ENCODE peak calls at places on chromosome 1, in nine cellular contexts. One of them, this sample, is unnamed.
A peak's percentile ranks its signal among the peaks of the same experiment; 100 is the strongest.

GRCh38 chr1:226736001-226736907 is 2.8 kb downstream of the ITPKB start:
- DNase-seq in testis: no peak
- DNase-seq in suprapubic skin: no peak
- DNase-seq in nephron progenitor cell: no peak
- DNase-seq in pancreas: peak; percentile 66
- DNase-seq in tibial nerve: no peak
- DNase-seq in ovary: peak; percentile 31
- DNase-seq in A673: no peak
- DNase-seq in left ventricle myocardium inferior: peak; percentile 39
- DNase-seq in this sample: no peak

GRCh38 chr1:3066250-3066711 is 2.7 kb upstream of the PRDM16 start:
- DNase-seq in testis: peak; percentile 79
- DNase-seq in suprapubic skin: peak; percentile 57
- DNase-seq in nephron progenitor cell: peak; percentile 79
- DNase-seq in pancreas: peak; percentile 95
- DNase-seq in tibial nerve: no peak
- DNase-seq in ovary: peak; percentile 22
- DNase-seq in A673: no peak
- DNase-seq in left ventricle myocardium inferior: peak; percentile 67
- DNase-seq in this sample: peak; percentile 65

GRCh38 chr1:42046772-42047552 is 106.2 kb upstream of the GUCA2B start:
- DNase-seq in testis: no peak
- DNase-seq in suprapubic skin: no peak
- DNase-seq in nephron progenitor cell: no peak
- DNase-seq in pancreas: peak; percentile 74
- DNase-seq in tibial nerve: no peak
- DNase-seq in ovary: no peak
- DNase-seq in A673: no peak
- DNase-seq in left ventricle myocardium inferior: no peak
- DNase-seq in this sample: peak; percentile 50

GRCh38 chr1:51433269-51433971 is 85.6 kb downstream of the EPS15 start:
- DNase-seq in testis: no peak
- DNase-seq in suprapubic skin: no peak
- DNase-seq in nephron progenitor cell: no peak
- DNase-seq in pancreas: no peak
- DNase-seq in tibial nerve: peak; percentile 34
- DNase-seq in ovary: no peak
- DNase-seq in A673: peak; percentile 89
- DNase-seq in left ventricle myocardium inferior: no peak
- DNase-seq in this sample: no peak

GRCh38 chr1:99361406-99361805 is 97.1 kb downstream of the PLPPR4 start:
- DNase-seq in testis: no peak
- DNase-seq in suprapubic skin: no peak
- DNase-seq in nephron progenitor cell: no peak
- DNase-seq in pancreas: no peak
- DNase-seq in tibial nerve: no peak
- DNase-seq in ovary: no peak
- DNase-seq in A673: no peak
- DNase-seq in left ventricle myocardium inferior: no peak
- DNase-seq in this sample: no peak

GRCh38 chr1:12478612-12478985 is 139.4 kb downstream of the DHRS3 start:
- DNase-seq in testis: no peak
- DNase-seq in suprapubic skin: no peak
- DNase-seq in nephron progenitor cell: peak; percentile 29
- DNase-seq in pancreas: no peak
- DNase-seq in tibial nerve: no peak
- DNase-seq in ovary: no peak
- DNase-seq in A673: no peak
- DNase-seq in left ventricle myocardium inferior: no peak
- DNase-seq in this sample: no peak

GRCh38 chr1:48470506-48470905 is 1.5 kb downstream of the SPATA6 start:
- DNase-seq in testis: peak; percentile 59
- DNase-seq in suprapubic skin: no peak
- DNase-seq in nephron progenitor cell: peak; percentile 20
- DNase-seq in pancreas: no peak
- DNase-seq in tibial nerve: peak; percentile 39
- DNase-seq in ovary: peak; percentile 52
- DNase-seq in A673: no peak
- DNase-seq in left ventricle myocardium inferior: peak; percentile 42
- DNase-seq in this sample: peak; percentile 60

GRCh38 chr1:172322219-172323061 is 98.0 kb upstream of the C1orf105 start:
- DNase-seq in testis: no peak
- DNase-seq in suprapubic skin: no peak
- DNase-seq in nephron progenitor cell: peak; percentile 23
- DNase-seq in pancreas: no peak
- DNase-seq in tibial nerve: peak; percentile 21
- DNase-seq in ovary: peak; percentile 27
- DNase-seq in A673: peak; percentile 26
- DNase-seq in left ventricle myocardium inferior: peak; percentile 32
- DNase-seq in this sample: peak; percentile 59

GRCh38 chr1:158147396-158148353 is 33.0 kb upstream of the CD1D start:
- DNase-seq in testis: no peak
- DNase-seq in suprapubic skin: no peak
- DNase-seq in nephron progenitor cell: no peak
- DNase-seq in pancreas: no peak
- DNase-seq in tibial nerve: no peak
- DNase-seq in ovary: no peak
- DNase-seq in A673: no peak
- DNase-seq in left ventricle myocardium inferior: no peak
- DNase-seq in this sample: peak; percentile 32

GRCh38 chr1:2228684-2229031 is 539 bp downstream of the SKI start:
- DNase-seq in testis: no peak
- DNase-seq in suprapubic skin: no peak
- DNase-seq in nephron progenitor cell: no peak
- DNase-seq in pancreas: peak; percentile 87
- DNase-seq in tibial nerve: no peak
- DNase-seq in ovary: no peak
- DNase-seq in A673: peak; percentile 46
- DNase-seq in left ventricle myocardium inferior: no peak
- DNase-seq in this sample: no peak

GRCh38 chr1:30856260-30856790 is 52.2 kb downstream of the SDC3 start:
- DNase-seq in testis: no peak
- DNase-seq in suprapubic skin: no peak
- DNase-seq in nephron progenitor cell: peak; percentile 28
- DNase-seq in pancreas: no peak
- DNase-seq in tibial nerve: no peak
- DNase-seq in ovary: no peak
- DNase-seq in A673: peak; percentile 94
- DNase-seq in left ventricle myocardium inferior: no peak
- DNase-seq in this sample: no peak

GRCh38 chr1:236733654-236734053 is 47.4 kb downstream of the ACTN2 start:
- DNase-seq in testis: no peak
- DNase-seq in suprapubic skin: no peak
- DNase-seq in nephron progenitor cell: no peak
- DNase-seq in pancreas: no peak
- DNase-seq in tibial nerve: no peak
- DNase-seq in ovary: no peak
- DNase-seq in A673: no peak
- DNase-seq in left ventricle myocardium inferior: no peak
- DNase-seq in this sample: no peak

GRCh38 chr1:10575616-10576015 is 100.9 kb downstream of the PEX14 start:
- DNase-seq in testis: no peak
- DNase-seq in suprapubic skin: no peak
- DNase-seq in nephron progenitor cell: no peak
- DNase-seq in pancreas: no peak
- DNase-seq in tibial nerve: no peak
- DNase-seq in ovary: no peak
- DNase-seq in A673: peak; percentile 14
- DNase-seq in left ventricle myocardium inferior: no peak
- DNase-seq in this sample: no peak

GRCh38 chr1:159077657-159077961 is 1.0 kb upstream of the AIM2 start:
- DNase-seq in testis: no peak
- DNase-seq in suprapubic skin: no peak
- DNase-seq in nephron progenitor cell: no peak
- DNase-seq in pancreas: no peak
- DNase-seq in tibial nerve: no peak
- DNase-seq in ovary: no peak
- DNase-seq in A673: no peak
- DNase-seq in left ventricle myocardium inferior: no peak
- DNase-seq in this sample: no peak

GRCh38 chr1:66732407-66733166 is 19.7 kb upstream of the DYNLT5 start:
- DNase-seq in testis: no peak
- DNase-seq in suprapubic skin: no peak
- DNase-seq in nephron progenitor cell: no peak
- DNase-seq in pancreas: no peak
- DNase-seq in tibial nerve: no peak
- DNase-seq in ovary: no peak
- DNase-seq in A673: no peak
- DNase-seq in left ventricle myocardium inferior: no peak
- DNase-seq in this sample: no peak

GRCh38 chr1:9929431-9930385 is 13.5 kb downstream of the LZIC start:
- DNase-seq in testis: no peak
- DNase-seq in suprapubic skin: no peak
- DNase-seq in nephron progenitor cell: no peak
- DNase-seq in pancreas: no peak
- DNase-seq in tibial nerve: no peak
- DNase-seq in ovary: no peak
- DNase-seq in A673: peak; percentile 26
- DNase-seq in left ventricle myocardium inferior: no peak
- DNase-seq in this sample: no peak

GRCh38 chr1:206691604-206692003 is 6.9 kb downstream of the MAPKAPK2 start:
- DNase-seq in testis: no peak
- DNase-seq in suprapubic skin: no peak
- DNase-seq in nephron progenitor cell: no peak
- DNase-seq in pancreas: peak; percentile 59
- DNase-seq in tibial nerve: no peak
- DNase-seq in ovary: peak; percentile 36
- DNase-seq in A673: no peak
- DNase-seq in left ventricle myocardium inferior: no peak
- DNase-seq in this sample: peak; percentile 81

GRCh38 chr1:216670118-216670870 is 52.9 kb downstream of the ESRRG start:
- DNase-seq in testis: no peak
- DNase-seq in suprapubic skin: no peak
- DNase-seq in nephron progenitor cell: no peak
- DNase-seq in pancreas: no peak
- DNase-seq in tibial nerve: no peak
- DNase-seq in ovary: no peak
- DNase-seq in A673: peak; percentile 6
- DNase-seq in left ventricle myocardium inferior: no peak
- DNase-seq in this sample: no peak

GRCh38 chr1:154809436-154810413 is 60.4 kb downstream of the KCNN3 start:
- DNase-seq in testis: no peak
- DNase-seq in suprapubic skin: no peak
- DNase-seq in nephron progenitor cell: no peak
- DNase-seq in pancreas: no peak
- DNase-seq in tibial nerve: no peak
- DNase-seq in ovary: no peak
- DNase-seq in A673: no peak
- DNase-seq in left ventricle myocardium inferior: no peak
- DNase-seq in this sample: peak; percentile 29
- TF ChIP-seq CTCF in testis: no peak
- TF ChIP-seq CTCF in suprapubic skin: no peak
- TF ChIP-seq CTCF in nephron progenitor cell: no peak
- TF ChIP-seq CTCF in pancreas: no peak
- TF ChIP-seq CTCF in tibial nerve: no peak
- TF ChIP-seq CTCF in ovary: no peak
- TF ChIP-seq CTCF in A673: no peak
- TF ChIP-seq CTCF in left ventricle myocardium inferior: no peak
- TF ChIP-seq CTCF in this sample: no peak

DNA sequence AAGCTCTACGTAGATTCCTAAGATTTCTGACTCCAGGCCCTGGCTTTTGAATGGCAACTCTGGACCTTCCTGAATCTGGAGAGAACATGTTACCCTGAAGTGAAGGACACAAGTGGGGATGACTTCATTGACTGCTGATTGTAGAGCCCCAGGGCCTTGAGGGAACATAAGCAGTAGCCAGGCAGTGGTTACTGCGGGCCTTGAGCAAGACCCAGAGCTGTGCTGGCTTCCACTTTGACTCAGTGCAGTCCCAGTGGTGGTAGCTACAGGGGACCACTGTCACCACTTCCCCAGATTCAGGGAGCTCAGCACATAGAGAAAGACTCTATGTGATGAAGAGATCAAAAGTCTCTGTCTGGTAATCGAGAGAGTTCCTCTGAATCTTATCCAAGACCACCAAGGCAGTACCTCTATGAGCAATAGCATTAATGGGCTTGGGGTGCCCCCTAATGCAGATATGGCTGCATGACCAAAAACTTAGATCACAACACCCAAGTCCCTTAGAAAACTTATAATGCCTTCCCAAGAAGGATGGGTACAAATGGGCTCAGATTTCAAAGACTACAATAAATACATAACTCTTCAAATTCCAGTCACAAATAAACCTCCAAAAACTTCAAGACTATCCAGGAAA is 1278.3 kb downstream of the AMY1C start:
- DNase-seq in testis: no peak
- DNase-seq in suprapubic skin: no peak
- DNase-seq in nephron progenitor cell: no peak
- DNase-seq in pancreas: no peak
- DNase-seq in tibial nerve: no peak
- DNase-seq in ovary: no peak
- DNase-seq in A673: peak; percentile 47
- DNase-seq in left ventricle myocardium inferior: no peak
- DNase-seq in this sample: no peak
- TF ChIP-seq CTCF in testis: no peak
- TF ChIP-seq CTCF in suprapubic skin: no peak
- TF ChIP-seq CTCF in nephron progenitor cell: no peak
- TF ChIP-seq CTCF in pancreas: no peak
- TF ChIP-seq CTCF in tibial nerve: no peak
- TF ChIP-seq CTCF in ovary: no peak
- TF ChIP-seq CTCF in A673: peak; percentile 50
- TF ChIP-seq CTCF in left ventricle myocardium inferior: no peak
- TF ChIP-seq CTCF in this sample: no peak

GRCh38 chr1:156489166-156489934 is 11.2 kb downstream of the MEF2D start:
- DNase-seq in testis: peak; percentile 63
- DNase-seq in suprapubic skin: no peak
- DNase-seq in nephron progenitor cell: peak; percentile 42
- DNase-seq in pancreas: no peak
- DNase-seq in tibial nerve: no peak
- DNase-seq in ovary: peak; percentile 52
- DNase-seq in A673: peak; percentile 23
- DNase-seq in left ventricle myocardium inferior: peak; percentile 71
- DNase-seq in this sample: no peak
- TF ChIP-seq CTCF in testis: no peak
- TF ChIP-seq CTCF in suprapubic skin: no peak
- TF ChIP-seq CTCF in nephron progenitor cell: no peak
- TF ChIP-seq CTCF in pancreas: no peak
- TF ChIP-seq CTCF in tibial nerve: no peak
- TF ChIP-seq CTCF in ovary: no peak
- TF ChIP-seq CTCF in A673: peak; percentile 34
- TF ChIP-seq CTCF in left ventricle myocardium inferior: peak; percentile 52
- TF ChIP-seq CTCF in this sample: peak; percentile 19

GRCh38 chr1:213192026-213192425 is 141.0 kb downstream of the RPS6KC1 start:
- DNase-seq in testis: no peak
- DNase-seq in suprapubic skin: no peak
- DNase-seq in nephron progenitor cell: no peak
- DNase-seq in pancreas: no peak
- DNase-seq in tibial nerve: no peak
- DNase-seq in ovary: no peak
- DNase-seq in A673: no peak
- DNase-seq in left ventricle myocardium inferior: no peak
- DNase-seq in this sample: no peak

DNA sequence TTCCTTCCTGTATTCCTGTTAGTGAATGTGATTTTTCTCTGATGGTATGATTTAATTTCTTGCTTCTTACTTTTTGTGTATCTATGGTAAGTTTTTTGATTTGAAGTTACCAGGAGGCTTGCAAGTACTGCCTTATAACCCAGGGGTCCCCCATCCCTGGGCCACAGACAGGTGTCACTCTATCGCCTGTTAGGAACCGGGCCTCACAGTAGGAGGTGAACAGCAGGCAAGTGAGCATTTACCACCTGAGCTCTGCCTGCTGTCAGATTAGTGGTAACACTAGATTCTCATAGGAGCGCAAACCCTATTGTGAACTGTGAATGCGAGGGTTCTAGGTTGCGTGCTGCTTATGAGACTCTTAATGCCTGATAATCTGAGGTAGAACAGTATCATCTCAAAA is 143.3 kb downstream of the RPS6KC1 start:
- DNase-seq in testis: no peak
- DNase-seq in suprapubic skin: no peak
- DNase-seq in nephron progenitor cell: no peak
- DNase-seq in pancreas: no peak
- DNase-seq in tibial nerve: no peak
- DNase-seq in ovary: no peak
- DNase-seq in A673: no peak
- DNase-seq in left ventricle myocardium inferior: no peak
- DNase-seq in this sample: no peak
- TF ChIP-seq CTCF in testis: no peak
- TF ChIP-seq CTCF in suprapubic skin: no peak
- TF ChIP-seq CTCF in nephron progenitor cell: no peak
- TF ChIP-seq CTCF in pancreas: no peak
- TF ChIP-seq CTCF in tibial nerve: no peak
- TF ChIP-seq CTCF in ovary: no peak
- TF ChIP-seq CTCF in A673: no peak
- TF ChIP-seq CTCF in left ventricle myocardium inferior: no peak
- TF ChIP-seq CTCF in this sample: no peak